ENCODE peak calls at places on chromosome 11, in four cellular contexts. Q is astrocyte of the cerebellum, D is sigmoid colon, A is A549. M is an unnamed sample.

GRCh38 chr11:20609727-20610707 is 10.6 kb downstream of the SLC6A5 start:
- DNase-seq in Q (peak; percentile 3), D (peak; percentile 74), A (peak; percentile 68), M (no peak)

GRCh38 chr11:131037873-131038272 is 121.6 kb upstream of the SNX19 start:
- DNase-seq in Q (no peak), D (no peak), A (no peak), M (no peak)

GRCh38 chr11:36600155-36600554 is 2.1 kb upstream of the RAG2 start:
- DNase-seq in Q (no peak), D (no peak), A (no peak), M (no peak)

GRCh38 chr11:61042961-61043540 is 59.2 kb upstream of the CD5 start:
- DNase-seq in Q (no peak), D (no peak), A (no peak), M (no peak)

GRCh38 chr11:105870521-105871113 is 151.4 kb downstream of the MSANTD4 start:
- DNase-seq in Q (no peak), D (no peak), A (no peak), M (no peak)

GRCh38 chr11:80987161-80987560 is 1546.3 kb upstream of the TENM4 start:
- DNase-seq in Q (no peak), D (no peak), A (no peak), M (no peak)

GRCh38 chr11:23988381-23989006 is 508.4 kb upstream of the LUZP2 start:
- DNase-seq in Q (peak; percentile 79), D (no peak), A (peak; percentile 7), M (no peak)

GRCh38 chr11:118623291-118623655 is 15.9 kb downstream of the PHLDB1 start:
- DNase-seq in Q (no peak), D (no peak), A (peak; percentile 32), M (peak; percentile 91)

GRCh38 chr11:126281666-126282175 is 1.2 kb upstream of the TIRAP start:
- DNase-seq in Q (no peak), D (peak; percentile 56), A (no peak), M (no peak)

GRCh38 chr11:45650166-45651095 is 15.0 kb downstream of the CHST1 start:
- DNase-seq in Q (no peak), D (peak; percentile 50), A (no peak), M (no peak)

GRCh38 chr11:120499859-120500258 is 11.7 kb upstream of the GRIK4 start:
- DNase-seq in Q (no peak), D (no peak), A (no peak), M (no peak)

GRCh38 chr11:128196235-128196634 is 391.1 kb downstream of the ETS1 start:
- DNase-seq in Q (no peak), D (no peak), A (no peak), M (no peak)

GRCh38 chr11:128193633-128194032 is 393.7 kb downstream of the ETS1 start:
- DNase-seq in Q (no peak), D (no peak), A (no peak), M (no peak)

GRCh38 chr11:128194226-128194625 is 393.1 kb downstream of the ETS1 start:
- DNase-seq in Q (no peak), D (no peak), A (no peak), M (no peak)

GRCh38 chr11:128195756-128196155 is 391.6 kb downstream of the ETS1 start:
- DNase-seq in Q (no peak), D (no peak), A (no peak), M (no peak)

DNA sequence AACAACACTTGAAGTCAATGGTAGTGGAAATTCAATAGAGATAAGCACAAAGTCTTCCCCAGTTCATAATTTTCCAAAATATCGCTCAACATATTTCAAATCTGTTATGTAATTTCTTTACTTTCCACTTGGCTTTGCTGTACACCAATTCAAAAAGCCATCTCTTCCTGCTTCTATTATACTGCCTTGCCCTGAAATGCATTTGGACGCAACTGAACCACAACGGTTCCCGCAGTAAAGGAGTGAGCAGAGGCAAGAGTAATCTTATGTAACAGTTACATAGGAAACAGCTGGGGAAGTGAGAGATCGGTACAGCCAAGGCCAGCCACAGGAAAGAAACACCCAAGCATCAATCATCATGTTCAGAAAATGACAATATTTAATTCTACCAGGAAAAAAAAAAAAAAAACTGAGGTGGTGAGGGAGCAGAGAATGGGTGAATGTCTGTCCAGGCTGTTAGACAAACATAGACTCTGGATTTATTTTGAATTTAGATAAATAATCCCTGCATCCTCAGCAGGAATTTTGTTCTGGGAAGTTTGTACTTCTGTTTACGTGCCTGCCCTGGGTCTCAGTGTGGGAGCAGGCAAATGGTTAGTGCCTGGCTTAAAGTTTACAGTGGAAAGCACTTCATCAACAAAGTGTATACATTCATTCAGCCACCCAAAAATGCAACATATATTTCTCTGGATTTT is 392.2 kb downstream of the ETS1 start:
- DNase-seq in Q (no peak), D (no peak), A (no peak), M (no peak)
- TF ChIP-seq CTCF in Q (no peak), D (no peak), A (no peak), M (peak; percentile 31)

GRCh38 chr11:15038963-15039362 is 34.4 kb upstream of the CALCB start:
- DNase-seq in Q (no peak), D (no peak), A (peak; percentile 7), M (no peak)
- TF ChIP-seq CTCF in Q (peak; percentile 4), D (no peak), A (no peak), M (peak; percentile 26)

GRCh38 chr11:75430692-75431532 is 2.1 kb downstream of the KLHL35 start:
- DNase-seq in Q (no peak), D (no peak), A (no peak), M (peak; percentile 53)
- TF ChIP-seq CTCF in Q (no peak), D (no peak), A (no peak), M (no peak)

GRCh38 chr11:22627421-22627820 is 1.8 kb upstream of the FANCF start:
- DNase-seq in Q (no peak), D (no peak), A (no peak), M (no peak)

GRCh38 chr11:22626573-22627239 is 1.1 kb upstream of the FANCF start:
- DNase-seq in Q (no peak), D (no peak), A (no peak), M (no peak)

GRCh38 chr11:22625448-22626287 is at the start of gene FANCF:
- DNase-seq in Q (peak; percentile 99), D (peak; percentile 97), A (peak; percentile 99), M (peak; percentile 96)

DNA sequence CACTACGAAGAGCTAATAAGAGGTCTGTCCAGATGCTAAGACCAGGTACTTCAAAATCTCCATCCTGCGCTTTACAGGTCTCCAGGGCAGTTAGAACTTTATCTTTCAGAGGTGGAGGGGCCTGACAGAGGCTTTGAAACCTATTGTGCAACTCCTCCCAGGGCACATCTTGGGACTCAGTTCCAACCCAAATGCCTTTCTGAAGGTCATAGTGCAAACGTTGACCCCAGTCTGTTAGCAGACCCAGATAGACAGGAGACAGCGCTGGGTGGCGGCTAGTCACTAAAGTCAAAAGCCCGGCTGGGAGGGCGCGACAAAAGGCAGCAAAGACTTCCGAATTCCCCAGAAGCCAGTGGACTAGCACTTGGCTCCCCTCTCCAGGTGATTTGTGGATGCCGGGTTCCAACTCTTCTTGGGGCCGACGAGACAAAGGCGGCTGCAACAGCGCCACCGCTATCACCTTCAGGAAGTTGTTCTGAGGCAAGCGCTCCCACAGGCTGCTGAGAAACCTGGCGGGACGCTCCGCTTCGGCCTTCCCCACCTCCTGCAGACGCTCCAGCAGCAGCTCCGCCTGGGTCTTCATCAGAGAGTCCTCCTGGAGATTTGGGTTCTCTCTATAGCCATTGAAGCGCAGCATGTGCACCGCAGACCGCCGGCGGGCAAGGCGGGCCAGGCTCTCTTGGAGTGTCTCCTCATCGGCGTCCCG is 728 bp downstream of the FANCF start:
- DNase-seq in Q (peak; percentile 32), D (peak; percentile 80), A (peak; percentile 82), M (no peak)
- TF ChIP-seq CTCF in Q (peak; percentile 69), D (peak; percentile 41), A (peak; percentile 50), M (peak; percentile 76)

GRCh38 chr11:17768547-17768946 is 34.0 kb downstream of the KCNC1 start:
- DNase-seq in Q (no peak), D (no peak), A (no peak), M (peak; percentile 69)

GRCh38 chr11:17769218-17769617 is 34.6 kb downstream of the KCNC1 start:
- DNase-seq in Q (no peak), D (no peak), A (no peak), M (no peak)

GRCh38 chr11:17771415-17771814 is 36.8 kb downstream of the KCNC1 start:
- DNase-seq in Q (no peak), D (no peak), A (no peak), M (peak; percentile 78)

GRCh38 chr11:17770917-17771316 is 36.3 kb downstream of the KCNC1 start:
- DNase-seq in Q (no peak), D (no peak), A (no peak), M (no peak)

GRCh38 chr11:17770048-17770652 is 35.6 kb downstream of the KCNC1 start:
- DNase-seq in Q (no peak), D (no peak), A (peak; percentile 20), M (peak; percentile 78)
- TF ChIP-seq CTCF in Q (no peak), D (no peak), A (no peak), M (no peak)

GRCh38 chr11:47182380-47182779 is 3.9 kb downstream of the PACSIN3 start:
- DNase-seq in Q (no peak), D (no peak), A (no peak), M (no peak)
- TF ChIP-seq CTCF in Q (no peak), D (no peak), A (no peak), M (no peak)

M was measured in chondrocyte.